ENCODE peak calls at places on chromosomes 2 and 18, in eight cellular contexts. One of them, this sample, is unnamed.

GRCh38 chr2:226048625-226049024 is 649.1 kb downstream of the NYAP2 start:
- DNase-seq in effector CD8-positive, alpha-beta T cell: no peak
- DNase-seq in stimulated activated CD4-positive, alpha-beta T cell treated with anti-CD3 and anti-CD28 coated beads, Interleukin-1b, Interleukin-23, amount 100 ng/mL, for 24 hours: no peak
- DNase-seq in AG20443: peak; percentile 9
- DNase-seq in ecto neural progenitor cell: peak; percentile 48
- DNase-seq in ascending aorta: no peak
- DNase-seq in fibroblast of lung: peak; percentile 90
- DNase-seq in T-helper 2 cell: no peak
- DNase-seq in this sample: no peak

GRCh38 chr2:12305931-12306330 is 410.8 kb upstream of the TRIB2 start:
- DNase-seq in effector CD8-positive, alpha-beta T cell: no peak
- DNase-seq in AG20443: no peak
- DNase-seq in ecto neural progenitor cell: no peak
- DNase-seq in ascending aorta: no peak
- DNase-seq in fibroblast of lung: no peak
- DNase-seq in T-helper 2 cell: no peak
- DNase-seq in stimulated activated CD4-positive, alpha-beta T cell treated with anti-CD3 and anti-CD28 coated beads, Interleukin-1b, Interleukin-23, amount 100 ng/mL, for 24 hours: no peak
- DNase-seq in this sample: no peak

GRCh38 chr2:64975232-64975791 is 13.9 kb upstream of the SLC1A4 start:
- DNase-seq in ascending aorta: no peak
- DNase-seq in fibroblast of lung: peak; percentile 61
- DNase-seq in ecto neural progenitor cell: no peak
- DNase-seq in T-helper 2 cell: no peak
- DNase-seq in effector CD8-positive, alpha-beta T cell: no peak
- DNase-seq in stimulated activated CD4-positive, alpha-beta T cell treated with anti-CD3 and anti-CD28 coated beads, Interleukin-1b, Interleukin-23, amount 100 ng/mL, for 24 hours: no peak
- DNase-seq in AG20443: peak; percentile 73
- DNase-seq in this sample: no peak

GRCh38 chr2:186695081-186695756 is 1.4 kb downstream of the FAM171B start:
- DNase-seq in AG20443: peak; percentile 63
- DNase-seq in stimulated activated CD4-positive, alpha-beta T cell treated with anti-CD3 and anti-CD28 coated beads, Interleukin-1b, Interleukin-23, amount 100 ng/mL, for 24 hours: no peak
- DNase-seq in T-helper 2 cell: no peak
- DNase-seq in ecto neural progenitor cell: no peak
- DNase-seq in ascending aorta: no peak
- DNase-seq in fibroblast of lung: peak; percentile 66
- DNase-seq in effector CD8-positive, alpha-beta T cell: no peak
- DNase-seq in this sample: no peak

GRCh38 chr2:181578829-181579228 is 78.1 kb downstream of the CERKL start:
- DNase-seq in ascending aorta: no peak
- DNase-seq in fibroblast of lung: no peak
- DNase-seq in AG20443: no peak
- DNase-seq in T-helper 2 cell: no peak
- DNase-seq in ecto neural progenitor cell: no peak
- DNase-seq in effector CD8-positive, alpha-beta T cell: no peak
- DNase-seq in stimulated activated CD4-positive, alpha-beta T cell treated with anti-CD3 and anti-CD28 coated beads, Interleukin-1b, Interleukin-23, amount 100 ng/mL, for 24 hours: no peak
- DNase-seq in this sample: no peak

GRCh38 chr2:10370390-10370789 is 67.7 kb downstream of the HPCAL1 start:
- DNase-seq in stimulated activated CD4-positive, alpha-beta T cell treated with anti-CD3 and anti-CD28 coated beads, Interleukin-1b, Interleukin-23, amount 100 ng/mL, for 24 hours: no peak
- DNase-seq in ascending aorta: no peak
- DNase-seq in ecto neural progenitor cell: no peak
- DNase-seq in T-helper 2 cell: no peak
- DNase-seq in effector CD8-positive, alpha-beta T cell: no peak
- DNase-seq in AG20443: no peak
- DNase-seq in fibroblast of lung: no peak
- DNase-seq in this sample: no peak

GRCh38 chr2:40165503-40165867 is 286.4 kb downstream of the SLC8A1 start:
- DNase-seq in effector CD8-positive, alpha-beta T cell: no peak
- DNase-seq in ecto neural progenitor cell: no peak
- DNase-seq in stimulated activated CD4-positive, alpha-beta T cell treated with anti-CD3 and anti-CD28 coated beads, Interleukin-1b, Interleukin-23, amount 100 ng/mL, for 24 hours: no peak
- DNase-seq in AG20443: no peak
- DNase-seq in T-helper 2 cell: no peak
- DNase-seq in fibroblast of lung: peak; percentile 73
- DNase-seq in ascending aorta: no peak
- DNase-seq in this sample: no peak

GRCh38 chr2:201447116-201447515 is 4.1 kb downstream of the TRAK2 start:
- DNase-seq in fibroblast of lung: no peak
- DNase-seq in AG20443: no peak
- DNase-seq in stimulated activated CD4-positive, alpha-beta T cell treated with anti-CD3 and anti-CD28 coated beads, Interleukin-1b, Interleukin-23, amount 100 ng/mL, for 24 hours: no peak
- DNase-seq in T-helper 2 cell: no peak
- DNase-seq in ecto neural progenitor cell: no peak
- DNase-seq in ascending aorta: no peak
- DNase-seq in effector CD8-positive, alpha-beta T cell: no peak
- DNase-seq in this sample: no peak

GRCh38 chr2:97957432-97958183 is 38.1 kb downstream of the TMEM131 start:
- DNase-seq in ascending aorta: no peak
- DNase-seq in stimulated activated CD4-positive, alpha-beta T cell treated with anti-CD3 and anti-CD28 coated beads, Interleukin-1b, Interleukin-23, amount 100 ng/mL, for 24 hours: no peak
- DNase-seq in AG20443: no peak
- DNase-seq in fibroblast of lung: no peak
- DNase-seq in ecto neural progenitor cell: no peak
- DNase-seq in effector CD8-positive, alpha-beta T cell: no peak
- DNase-seq in T-helper 2 cell: no peak
- DNase-seq in this sample: no peak

GRCh38 chr2:165601866-165602636 is 132.6 kb downstream of the CSRNP3 start:
- DNase-seq in ecto neural progenitor cell: no peak
- DNase-seq in fibroblast of lung: peak; percentile 90
- DNase-seq in stimulated activated CD4-positive, alpha-beta T cell treated with anti-CD3 and anti-CD28 coated beads, Interleukin-1b, Interleukin-23, amount 100 ng/mL, for 24 hours: no peak
- DNase-seq in T-helper 2 cell: no peak
- DNase-seq in ascending aorta: no peak
- DNase-seq in AG20443: peak; percentile 22
- DNase-seq in effector CD8-positive, alpha-beta T cell: no peak
- DNase-seq in this sample: no peak

GRCh38 chr2:10360460-10361219 is 57.9 kb downstream of the HPCAL1 start:
- DNase-seq in ecto neural progenitor cell: no peak
- DNase-seq in stimulated activated CD4-positive, alpha-beta T cell treated with anti-CD3 and anti-CD28 coated beads, Interleukin-1b, Interleukin-23, amount 100 ng/mL, for 24 hours: no peak
- DNase-seq in ascending aorta: no peak
- DNase-seq in AG20443: no peak
- DNase-seq in effector CD8-positive, alpha-beta T cell: no peak
- DNase-seq in fibroblast of lung: no peak
- DNase-seq in T-helper 2 cell: no peak
- DNase-seq in this sample: no peak

GRCh38 chr2:177334940-177335543 is 57.5 kb upstream of the AGPS start:
- DNase-seq in stimulated activated CD4-positive, alpha-beta T cell treated with anti-CD3 and anti-CD28 coated beads, Interleukin-1b, Interleukin-23, amount 100 ng/mL, for 24 hours: no peak
- DNase-seq in ecto neural progenitor cell: no peak
- DNase-seq in ascending aorta: no peak
- DNase-seq in fibroblast of lung: peak; percentile 61
- DNase-seq in T-helper 2 cell: no peak
- DNase-seq in effector CD8-positive, alpha-beta T cell: no peak
- DNase-seq in AG20443: peak; percentile 55
- DNase-seq in this sample: no peak

GRCh38 chr2:37389984-37390765 is 45.7 kb downstream of the QPCT start:
- DNase-seq in T-helper 2 cell: peak; percentile 24
- DNase-seq in ascending aorta: no peak
- DNase-seq in AG20443: peak; percentile 65
- DNase-seq in stimulated activated CD4-positive, alpha-beta T cell treated with anti-CD3 and anti-CD28 coated beads, Interleukin-1b, Interleukin-23, amount 100 ng/mL, for 24 hours: peak; percentile 49
- DNase-seq in ecto neural progenitor cell: no peak
- DNase-seq in effector CD8-positive, alpha-beta T cell: peak; percentile 6
- DNase-seq in fibroblast of lung: peak; percentile 62
- DNase-seq in this sample: no peak

GRCh38 chr2:169476459-169476858 is 2.8 kb upstream of the BBS5 start:
- DNase-seq in ecto neural progenitor cell: no peak
- DNase-seq in AG20443: no peak
- DNase-seq in effector CD8-positive, alpha-beta T cell: no peak
- DNase-seq in fibroblast of lung: peak; percentile 15
- DNase-seq in ascending aorta: no peak
- DNase-seq in T-helper 2 cell: no peak
- DNase-seq in stimulated activated CD4-positive, alpha-beta T cell treated with anti-CD3 and anti-CD28 coated beads, Interleukin-1b, Interleukin-23, amount 100 ng/mL, for 24 hours: no peak
- DNase-seq in this sample: no peak

GRCh38 chr2:9844581-9844980 is 1.3 kb downstream of the TAF1B start:
- DNase-seq in fibroblast of lung: peak; percentile 46
- DNase-seq in stimulated activated CD4-positive, alpha-beta T cell treated with anti-CD3 and anti-CD28 coated beads, Interleukin-1b, Interleukin-23, amount 100 ng/mL, for 24 hours: no peak
- DNase-seq in AG20443: no peak
- DNase-seq in ascending aorta: no peak
- DNase-seq in ecto neural progenitor cell: no peak
- DNase-seq in effector CD8-positive, alpha-beta T cell: no peak
- DNase-seq in T-helper 2 cell: no peak
- DNase-seq in this sample: no peak

GRCh38 chr18:66534110-66534509 is 69.8 kb downstream of the CDH19 start:
- DNase-seq in fibroblast of lung: no peak
- DNase-seq in AG20443: no peak
- DNase-seq in stimulated activated CD4-positive, alpha-beta T cell treated with anti-CD3 and anti-CD28 coated beads, Interleukin-1b, Interleukin-23, amount 100 ng/mL, for 24 hours: no peak
- DNase-seq in T-helper 2 cell: no peak
- DNase-seq in ecto neural progenitor cell: no peak
- DNase-seq in ascending aorta: no peak
- DNase-seq in effector CD8-positive, alpha-beta T cell: no peak
- DNase-seq in this sample: no peak

GRCh38 chr2:39547811-39548719 is 111.0 kb upstream of the MAP4K3 start:
- DNase-seq in ecto neural progenitor cell: no peak
- DNase-seq in ascending aorta: no peak
- DNase-seq in fibroblast of lung: peak; percentile 12
- DNase-seq in effector CD8-positive, alpha-beta T cell: no peak
- DNase-seq in AG20443: no peak
- DNase-seq in stimulated activated CD4-positive, alpha-beta T cell treated with anti-CD3 and anti-CD28 coated beads, Interleukin-1b, Interleukin-23, amount 100 ng/mL, for 24 hours: no peak
- DNase-seq in T-helper 2 cell: no peak
- DNase-seq in this sample: no peak

GRCh38 chr2:161250864-161251436 is 57.3 kb upstream of the PSMD14 start:
- DNase-seq in effector CD8-positive, alpha-beta T cell: no peak
- DNase-seq in ascending aorta: no peak
- DNase-seq in ecto neural progenitor cell: no peak
- DNase-seq in stimulated activated CD4-positive, alpha-beta T cell treated with anti-CD3 and anti-CD28 coated beads, Interleukin-1b, Interleukin-23, amount 100 ng/mL, for 24 hours: no peak
- DNase-seq in fibroblast of lung: peak; percentile 42
- DNase-seq in AG20443: peak; percentile 39
- DNase-seq in T-helper 2 cell: no peak
- DNase-seq in this sample: no peak

GRCh38 chr2:106960633-106961205 is 74.8 kb upstream of the ST6GAL2 start:
- DNase-seq in AG20443: no peak
- DNase-seq in ecto neural progenitor cell: no peak
- DNase-seq in T-helper 2 cell: no peak
- DNase-seq in stimulated activated CD4-positive, alpha-beta T cell treated with anti-CD3 and anti-CD28 coated beads, Interleukin-1b, Interleukin-23, amount 100 ng/mL, for 24 hours: no peak
- DNase-seq in fibroblast of lung: no peak
- DNase-seq in ascending aorta: no peak
- DNase-seq in effector CD8-positive, alpha-beta T cell: no peak
- DNase-seq in this sample: no peak

GRCh38 chr18:22186484-22186971 is 17.1 kb downstream of the GATA6 start:
- DNase-seq in T-helper 2 cell: no peak
- DNase-seq in effector CD8-positive, alpha-beta T cell: no peak
- DNase-seq in fibroblast of lung: no peak
- DNase-seq in AG20443: no peak
- DNase-seq in ecto neural progenitor cell: no peak
- DNase-seq in ascending aorta: peak; percentile 66
- DNase-seq in stimulated activated CD4-positive, alpha-beta T cell treated with anti-CD3 and anti-CD28 coated beads, Interleukin-1b, Interleukin-23, amount 100 ng/mL, for 24 hours: no peak
- DNase-seq in this sample: no peak

GRCh38 chr2:223789423-223789822 is 48.0 kb downstream of the AP1S3 start:
- DNase-seq in ecto neural progenitor cell: no peak
- DNase-seq in stimulated activated CD4-positive, alpha-beta T cell treated with anti-CD3 and anti-CD28 coated beads, Interleukin-1b, Interleukin-23, amount 100 ng/mL, for 24 hours: no peak
- DNase-seq in fibroblast of lung: no peak
- DNase-seq in ascending aorta: no peak
- DNase-seq in effector CD8-positive, alpha-beta T cell: no peak
- DNase-seq in AG20443: no peak
- DNase-seq in T-helper 2 cell: no peak
- DNase-seq in this sample: no peak

GRCh38 chr2:137947714-137948336 is 16.4 kb upstream of the HNMT start:
- DNase-seq in ascending aorta: peak; percentile 83
- DNase-seq in effector CD8-positive, alpha-beta T cell: no peak
- DNase-seq in fibroblast of lung: peak; percentile 85
- DNase-seq in AG20443: peak; percentile 69
- DNase-seq in ecto neural progenitor cell: peak; percentile 52
- DNase-seq in stimulated activated CD4-positive, alpha-beta T cell treated with anti-CD3 and anti-CD28 coated beads, Interleukin-1b, Interleukin-23, amount 100 ng/mL, for 24 hours: no peak
- DNase-seq in T-helper 2 cell: no peak
- DNase-seq in this sample: peak; percentile 22

GRCh38 chr2:115160523-115161521 is 718.4 kb downstream of the DPP10 start:
- DNase-seq in effector CD8-positive, alpha-beta T cell: no peak
- DNase-seq in ascending aorta: no peak
- DNase-seq in stimulated activated CD4-positive, alpha-beta T cell treated with anti-CD3 and anti-CD28 coated beads, Interleukin-1b, Interleukin-23, amount 100 ng/mL, for 24 hours: no peak
- DNase-seq in fibroblast of lung: no peak
- DNase-seq in AG20443: no peak
- DNase-seq in T-helper 2 cell: no peak
- DNase-seq in ecto neural progenitor cell: peak; percentile 83
- DNase-seq in this sample: peak; percentile 57

GRCh38 chr2:174024524-174025270 is 59.5 kb upstream of the SP3 start:
- DNase-seq in AG20443: peak; percentile 49
- DNase-seq in ecto neural progenitor cell: no peak
- DNase-seq in effector CD8-positive, alpha-beta T cell: no peak
- DNase-seq in fibroblast of lung: peak; percentile 93
- DNase-seq in T-helper 2 cell: no peak
- DNase-seq in ascending aorta: peak; percentile 84
- DNase-seq in stimulated activated CD4-positive, alpha-beta T cell treated with anti-CD3 and anti-CD28 coated beads, Interleukin-1b, Interleukin-23, amount 100 ng/mL, for 24 hours: no peak
- DNase-seq in this sample: no peak

GRCh38 chr18:35407871-35408481 is 30.8 kb upstream of the ZNF396 start:
- DNase-seq in fibroblast of lung: peak; percentile 81
- DNase-seq in ascending aorta: no peak
- DNase-seq in ecto neural progenitor cell: no peak
- DNase-seq in effector CD8-positive, alpha-beta T cell: no peak
- DNase-seq in AG20443: peak; percentile 68
- DNase-seq in stimulated activated CD4-positive, alpha-beta T cell treated with anti-CD3 and anti-CD28 coated beads, Interleukin-1b, Interleukin-23, amount 100 ng/mL, for 24 hours: peak; percentile 16
- DNase-seq in T-helper 2 cell: no peak
- DNase-seq in this sample: no peak

GRCh38 chr18:62744076-62744705 is 28.9 kb downstream of the PHLPP1 start:
- DNase-seq in T-helper 2 cell: no peak
- DNase-seq in fibroblast of lung: no peak
- DNase-seq in AG20443: peak; percentile 30
- DNase-seq in effector CD8-positive, alpha-beta T cell: no peak
- DNase-seq in ecto neural progenitor cell: no peak
- DNase-seq in stimulated activated CD4-positive, alpha-beta T cell treated with anti-CD3 and anti-CD28 coated beads, Interleukin-1b, Interleukin-23, amount 100 ng/mL, for 24 hours: no peak
- DNase-seq in ascending aorta: no peak
- DNase-seq in this sample: no peak

GRCh38 chr2:165008916-165009315 is 53.6 kb upstream of the SLC38A11 start:
- DNase-seq in effector CD8-positive, alpha-beta T cell: no peak
- DNase-seq in T-helper 2 cell: no peak
- DNase-seq in fibroblast of lung: no peak
- DNase-seq in AG20443: no peak
- DNase-seq in ecto neural progenitor cell: no peak
- DNase-seq in ascending aorta: no peak
- DNase-seq in stimulated activated CD4-positive, alpha-beta T cell treated with anti-CD3 and anti-CD28 coated beads, Interleukin-1b, Interleukin-23, amount 100 ng/mL, for 24 hours: no peak
- DNase-seq in this sample: no peak

GRCh38 chr18:32730620-32731021 is 42.2 kb downstream of the KLHL14 start:
- DNase-seq in stimulated activated CD4-positive, alpha-beta T cell treated with anti-CD3 and anti-CD28 coated beads, Interleukin-1b, Interleukin-23, amount 100 ng/mL, for 24 hours: no peak
- DNase-seq in ecto neural progenitor cell: no peak
- DNase-seq in AG20443: peak; percentile 15
- DNase-seq in ascending aorta: no peak
- DNase-seq in effector CD8-positive, alpha-beta T cell: no peak
- DNase-seq in T-helper 2 cell: no peak
- DNase-seq in fibroblast of lung: no peak
- DNase-seq in this sample: no peak